ENCODE peak calls at places on chromosomes 11 and 22, in five cellular contexts. G is cardiac fibroblast, N is A549, Q is chondrocyte, R is colonic mucosa. I is an unnamed sample.

GRCh38 chr22:50252081-50253045 is 1.3 kb upstream of the HDAC10 start:
- DNase-seq in G (peak), N (no peak), Q (no peak), R (peak), I (peak)

GRCh38 chr11:12914401-12914912 is 94.7 kb upstream of the RASSF10 start:
- DNase-seq in G (peak), N (peak), Q (no peak), R (peak), I (peak)

GRCh38 chr22:46119729-46120419 is 30.5 kb upstream of the PPARA start:
- DNase-seq in G (peak), N (no peak), Q (no peak), R (no peak), I (no peak)

GRCh38 chr22:30371981-30372380 is 15.2 kb downstream of the CCDC157 start:
- DNase-seq in G (no peak), N (no peak), Q (no peak), R (no peak), I (no peak)

GRCh38 chr11:123654566-123655081 is at the start of gene SCN3B:
- DNase-seq in G (peak), N (peak), Q (no peak), R (peak), I (peak)

GRCh38 chr11:70067036-70067435 is 11.1 kb upstream of the ANO1 start:
- DNase-seq in G (no peak), N (no peak), Q (no peak), R (peak), I (no peak)

GRCh38 chr22:45204751-45205623 is 35.7 kb downstream of the KIAA0930 start:
- DNase-seq in G (no peak), N (no peak), Q (peak), R (no peak), I (no peak)

GRCh38 chr22:24816841-24817240 is 10.8 kb downstream of the SGSM1 start:
- DNase-seq in G (no peak), N (no peak), Q (no peak), R (no peak), I (no peak)

GRCh38 chr11:96126917-96127595 is 203.1 kb upstream of the MTMR2 start:
- DNase-seq in G (no peak), N (no peak), Q (no peak), R (no peak), I (no peak)

GRCh38 chr22:17981497-17981896 is 42.9 kb downstream of the MICAL3 start:
- DNase-seq in G (no peak), N (no peak), Q (no peak), R (no peak), I (no peak)

GRCh38 chr11:10455637-10456487 is 798 bp downstream of the AMPD3 start:
- DNase-seq in G (peak), N (peak), Q (no peak), R (peak), I (no peak)

GRCh38 chr11:118957549-118957948 is 1.5 kb downstream of the UPK2 start:
- DNase-seq in G (no peak), N (no peak), Q (no peak), R (no peak), I (no peak)

GRCh38 chr11:84465040-84465439 is 1162.1 kb downstream of the DLG2 start:
- DNase-seq in G (peak), N (no peak), Q (no peak), R (no peak), I (no peak)

GRCh38 chr22:46267431-46268279 is at the start of gene TTC38:
- DNase-seq in G (peak), N (peak), Q (no peak), R (peak), I (peak)

GRCh38 chr11:19642185-19642591 is 70.4 kb upstream of the NAV2 start:
- DNase-seq in G (no peak), N (no peak), Q (no peak), R (no peak), I (no peak)

GRCh38 chr11:66008468-66009101 is 3.2 kb upstream of the CST6 start:
- DNase-seq in G (no peak), N (no peak), Q (no peak), R (no peak), I (no peak)

GRCh38 chr22:39724390-39724789 is 153.8 kb downstream of the CACNA1I start:
- DNase-seq in G (no peak), N (no peak), Q (no peak), R (no peak), I (no peak)

DNA sequence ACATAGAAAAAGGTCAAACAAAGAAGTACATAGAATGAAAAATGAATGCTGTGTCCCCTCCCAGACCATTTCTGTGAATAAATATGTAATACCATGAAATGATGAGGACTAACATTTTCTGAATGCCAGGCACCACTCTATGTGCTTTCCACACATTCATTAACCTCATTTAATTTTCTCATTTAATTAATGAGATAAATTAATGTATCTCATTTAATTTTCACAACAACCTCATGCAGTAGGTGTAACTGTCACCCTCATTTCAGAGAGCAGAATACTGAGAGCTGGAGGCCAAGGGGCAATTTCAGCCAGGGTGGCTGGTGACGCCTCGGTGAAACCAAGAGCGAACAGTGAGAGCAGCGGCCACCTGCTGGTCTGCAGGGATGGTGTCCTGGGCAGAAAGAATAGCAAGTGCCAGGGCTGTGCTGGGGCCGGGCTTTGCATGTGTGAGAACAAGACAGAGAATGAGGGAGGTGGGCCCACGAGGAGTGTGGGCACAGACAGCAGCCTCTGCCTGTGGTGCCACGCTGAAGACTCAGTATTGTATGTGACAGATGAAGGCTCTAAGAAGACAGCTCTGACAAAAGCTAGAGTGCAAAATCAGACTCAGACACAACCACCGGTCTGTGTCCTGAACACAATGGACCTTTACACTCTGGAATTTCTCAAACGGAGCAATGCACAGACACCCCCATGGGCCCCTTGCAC is 1.8 kb upstream of the SERPIND1 start:
- DNase-seq in G (no peak), N (no peak), Q (no peak), R (no peak), I (no peak)
- TF ChIP-seq CTCF in G (peak), N (no peak), Q (peak), R (no peak), I (no peak)

GRCh38 chr22:43926349-43926710 is 2.7 kb downstream of the PNPLA3 start:
- DNase-seq in G (no peak), N (no peak), Q (no peak), R (no peak), I (no peak)

GRCh38 chr22:43923191-43923590 is 414 bp upstream of the PNPLA3 start:
- DNase-seq in G (no peak), N (no peak), Q (no peak), R (no peak), I (no peak)

GRCh38 chr22:43922123-43922522 is 1.5 kb upstream of the PNPLA3 start:
- DNase-seq in G (no peak), N (no peak), Q (no peak), R (no peak), I (peak)

GRCh38 chr22:43925433-43926348 is 2.1 kb downstream of the PNPLA3 start:
- DNase-seq in G (peak), N (no peak), Q (no peak), R (no peak), I (no peak)

DNA sequence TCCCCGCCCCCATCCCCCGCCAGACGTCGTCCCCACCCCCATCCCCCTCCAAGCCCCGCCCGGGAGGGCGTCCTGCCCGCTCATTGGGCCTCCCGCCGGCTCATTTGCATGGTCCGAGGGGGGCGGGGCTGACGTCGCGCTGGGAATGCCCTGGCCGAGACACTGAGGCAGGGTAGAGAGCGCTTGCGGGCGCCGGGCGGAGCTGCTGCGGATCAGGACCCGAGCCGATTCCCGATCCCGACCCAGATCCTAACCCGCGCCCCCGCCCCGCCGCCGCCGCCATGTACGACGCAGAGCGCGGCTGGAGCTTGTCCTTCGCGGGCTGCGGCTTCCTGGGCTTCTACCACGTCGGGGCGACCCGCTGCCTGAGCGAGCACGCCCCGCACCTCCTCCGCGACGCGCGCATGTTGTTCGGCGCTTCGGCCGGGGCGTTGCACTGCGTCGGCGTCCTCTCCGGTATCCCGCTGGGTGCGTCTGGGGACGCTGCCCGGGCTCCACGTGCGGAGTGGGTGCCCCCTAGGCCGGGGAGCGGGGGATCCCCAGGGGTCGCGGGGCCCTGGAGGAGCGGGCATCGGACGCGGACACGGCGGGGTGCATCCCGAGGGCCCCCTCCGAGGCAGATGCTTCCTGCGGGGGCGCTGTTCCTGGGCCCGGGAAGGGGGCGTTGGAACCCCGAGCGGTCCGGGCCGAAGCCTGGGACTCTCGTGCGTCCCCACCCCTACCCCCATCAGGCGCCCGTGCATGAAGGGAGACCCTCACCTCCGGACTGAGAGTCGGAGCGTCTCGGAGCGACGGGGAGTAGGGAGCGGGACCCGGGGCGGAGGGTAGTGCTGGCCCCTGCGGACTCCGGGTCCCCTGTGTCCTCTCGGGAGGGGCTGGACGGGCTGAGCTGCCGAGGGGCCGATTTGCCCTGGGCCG is at the start of gene PNPLA3:
- DNase-seq in G (peak), N (peak), Q (no peak), R (peak), I (peak)
- TF ChIP-seq CTCF in G (peak), N (peak), Q (peak), R (no peak), I (peak)

DNA sequence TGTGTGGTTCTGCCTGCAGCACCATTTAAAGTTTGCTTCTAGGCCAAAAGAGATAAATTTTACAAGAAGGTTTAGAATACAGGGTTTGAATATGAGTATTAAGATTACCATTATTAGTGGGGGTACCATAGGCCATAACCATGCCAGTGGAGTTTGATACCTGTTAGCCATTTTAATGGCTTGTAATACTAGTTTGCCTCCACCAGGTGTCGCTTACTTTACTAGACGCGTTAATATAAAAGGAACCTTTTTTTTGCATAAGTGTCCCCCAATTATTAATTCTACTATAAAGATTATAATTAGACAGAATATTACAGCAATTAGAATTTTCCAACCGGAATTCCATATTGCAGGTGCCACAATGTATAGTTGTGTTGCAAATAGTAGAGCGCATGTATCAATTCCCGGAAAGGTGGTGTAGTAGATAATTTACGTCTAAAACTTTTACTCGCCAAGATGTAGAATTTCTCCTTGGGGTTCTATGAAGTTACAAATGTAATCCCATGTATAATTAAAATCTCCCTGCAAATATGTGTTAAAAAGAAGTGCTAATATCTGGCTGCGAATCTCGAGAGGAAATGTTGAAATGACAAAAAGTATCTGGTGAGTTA is 16.1 kb downstream of the MS4A6E start:
- DNase-seq in G (no peak), N (peak), Q (no peak), R (no peak), I (peak)
- TF ChIP-seq CTCF in G (peak), N (peak), Q (peak), R (peak), I (peak)

GRCh38 chr11:126968915-126969314 is 31.7 kb downstream of the KIRREL3 start:
- DNase-seq in G (no peak), N (no peak), Q (no peak), R (no peak), I (no peak)

GRCh38 chr11:126965331-126965730 is 35.2 kb downstream of the KIRREL3 start:
- DNase-seq in G (no peak), N (no peak), Q (no peak), R (no peak), I (no peak)

GRCh38 chr11:126973051-126973450 is 27.5 kb downstream of the KIRREL3 start:
- DNase-seq in G (no peak), N (no peak), Q (no peak), R (no peak), I (no peak)

GRCh38 chr11:126971305-126971704 is 29.3 kb downstream of the KIRREL3 start:
- DNase-seq in G (no peak), N (no peak), Q (no peak), R (no peak), I (no peak)

DNA sequence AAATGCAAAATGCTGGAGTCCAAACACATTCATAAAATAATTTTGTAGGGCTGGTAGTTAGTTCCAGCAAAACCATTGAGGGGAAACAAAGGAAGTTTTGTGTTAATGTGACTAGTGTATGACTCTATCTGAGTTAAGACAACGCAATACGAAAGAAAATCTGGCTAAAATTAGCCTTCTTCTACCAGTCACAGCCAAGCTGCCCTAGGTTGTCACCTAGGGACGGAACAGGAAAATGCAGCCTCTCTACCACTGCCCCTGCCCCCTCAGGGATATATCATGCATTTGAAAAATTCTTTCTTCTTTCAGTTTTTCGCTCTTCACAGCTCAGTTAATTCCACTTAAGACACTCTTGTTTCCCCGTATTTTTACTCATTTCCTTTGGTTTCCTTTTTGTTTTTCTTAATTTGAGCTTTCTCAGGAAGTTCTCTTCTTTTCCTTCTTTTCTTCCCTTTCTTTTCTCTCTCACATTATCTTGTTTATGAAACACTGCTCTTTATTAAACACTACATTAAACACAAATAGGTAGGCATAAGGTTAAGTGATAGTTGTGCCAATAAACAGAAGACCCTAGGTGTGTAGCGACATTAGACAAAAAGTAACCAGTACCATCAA is 30.6 kb downstream of the KIRREL3 start:
- DNase-seq in G (peak), N (no peak), Q (no peak), R (no peak), I (peak)
- TF ChIP-seq CTCF in G (peak), N (peak), Q (peak), R (no peak), I (peak)

GRCh38 chr11:74870485-74870884 is 78.4 kb downstream of the XRRA1 start:
- DNase-seq in G (peak), N (peak), Q (no peak), R (no peak), I (no peak)
- TF ChIP-seq CTCF in G (peak), N (peak), Q (peak), R (no peak), I (peak)

DNA sequence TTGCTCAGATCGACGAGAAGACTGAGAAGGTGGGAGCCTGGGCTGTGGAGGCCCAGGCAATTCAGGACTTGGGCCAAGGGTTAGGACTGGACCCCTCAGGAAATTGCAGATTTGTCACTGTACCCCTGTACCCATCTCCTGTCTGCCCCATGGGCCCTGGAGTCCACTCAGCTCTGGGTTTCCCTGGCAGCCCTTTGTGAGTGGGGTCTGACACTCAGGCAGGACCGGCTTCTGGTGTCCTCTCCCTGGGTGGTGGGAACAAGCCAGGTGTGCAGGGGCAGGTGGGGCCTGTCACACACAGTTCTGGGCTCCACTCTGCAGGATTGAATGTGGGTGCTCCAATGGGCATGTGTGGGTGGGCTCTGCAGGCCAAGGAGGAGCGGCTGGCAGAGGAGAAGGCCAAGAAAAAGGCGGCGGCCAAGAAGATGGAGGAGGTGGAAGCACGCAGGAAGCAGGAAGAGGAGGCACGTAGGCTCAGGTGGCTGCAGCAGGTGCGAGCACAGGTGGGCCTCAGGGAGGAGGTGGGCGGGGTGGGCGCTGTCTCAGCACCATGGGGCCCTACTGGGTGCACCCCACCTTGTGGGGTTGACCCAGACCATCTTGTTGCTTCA is 21.6 kb downstream of the INCENP start:
- DNase-seq in G (no peak), N (no peak), Q (peak), R (peak), I (no peak)
- TF ChIP-seq CTCF in G (no peak), N (no peak), Q (no peak), R (no peak), I (no peak)

GRCh38 chr11:114180301-114181055 is 115.7 kb upstream of the NNMT start:
- DNase-seq in G (no peak), N (no peak), Q (no peak), R (peak), I (peak)
- TF ChIP-seq CTCF in G (peak), N (no peak), Q (peak), R (peak), I (peak)

I was measured in Calu3.